ENCODE peak calls at places on chromosomes 11 and 22, in eight cellular contexts. One of them, this sample, is unnamed.

GRCh38 chr22:30681840-30682239 is 12.8 kb upstream of the OSBP2 start:
- DNase-seq in Daoy: no peak
- DNase-seq in HCT116: no peak
- DNase-seq in MCF 10A: no peak
- DNase-seq in NCI-H1417: no peak
- DNase-seq in foreskin fibroblast: no peak
- DNase-seq in retina: no peak
- DNase-seq in NCI-H2081 treated with DMSO at 0.1 percent for 48 hours: no peak
- DNase-seq in this sample: no peak

GRCh38 chr11:17839450-17839849 is 104.9 kb downstream of the KCNC1 start:
- DNase-seq in Daoy: no peak
- DNase-seq in HCT116: no peak
- DNase-seq in MCF 10A: no peak
- DNase-seq in NCI-H1417: no peak
- DNase-seq in foreskin fibroblast: no peak
- DNase-seq in retina: peak; percentile 22
- DNase-seq in NCI-H2081 treated with DMSO at 0.1 percent for 48 hours: no peak
- DNase-seq in this sample: no peak

GRCh38 chr11:71996946-71997345 is 1.8 kb upstream of the IL18BP start:
- DNase-seq in Daoy: no peak
- DNase-seq in HCT116: no peak
- DNase-seq in MCF 10A: no peak
- DNase-seq in NCI-H1417: no peak
- DNase-seq in foreskin fibroblast: no peak
- DNase-seq in retina: no peak
- DNase-seq in NCI-H2081 treated with DMSO at 0.1 percent for 48 hours: no peak
- DNase-seq in this sample: no peak

GRCh38 chr11:112605093-112605666 is 344.5 kb upstream of the PLET1 start:
- DNase-seq in Daoy: no peak
- DNase-seq in HCT116: no peak
- DNase-seq in MCF 10A: no peak
- DNase-seq in NCI-H1417: no peak
- DNase-seq in foreskin fibroblast: no peak
- DNase-seq in retina: no peak
- DNase-seq in NCI-H2081 treated with DMSO at 0.1 percent for 48 hours: no peak
- DNase-seq in this sample: no peak

GRCh38 chr11:6413791-6414231 is 5.1 kb downstream of the APBB1 start:
- DNase-seq in Daoy: no peak
- DNase-seq in HCT116: no peak
- DNase-seq in MCF 10A: no peak
- DNase-seq in NCI-H1417: no peak
- DNase-seq in foreskin fibroblast: no peak
- DNase-seq in retina: no peak
- DNase-seq in NCI-H2081 treated with DMSO at 0.1 percent for 48 hours: no peak
- DNase-seq in this sample: no peak

GRCh38 chr22:19708323-19709011 is 5.8 kb upstream of the SEPTIN5 start:
- DNase-seq in Daoy: no peak
- DNase-seq in HCT116: no peak
- DNase-seq in MCF 10A: no peak
- DNase-seq in NCI-H1417: no peak
- DNase-seq in foreskin fibroblast: no peak
- DNase-seq in retina: no peak
- DNase-seq in NCI-H2081 treated with DMSO at 0.1 percent for 48 hours: no peak
- DNase-seq in this sample: no peak

GRCh38 chr22:17267661-17268330 is 48.6 kb upstream of the ADA2 start:
- DNase-seq in Daoy: no peak
- DNase-seq in HCT116: no peak
- DNase-seq in MCF 10A: no peak
- DNase-seq in NCI-H1417: no peak
- DNase-seq in foreskin fibroblast: no peak
- DNase-seq in retina: no peak
- DNase-seq in NCI-H2081 treated with DMSO at 0.1 percent for 48 hours: no peak
- DNase-seq in this sample: no peak

GRCh38 chr22:23383491-23384450 is 196.3 kb downstream of the IGLL1 start:
- DNase-seq in Daoy: no peak
- DNase-seq in HCT116: no peak
- DNase-seq in MCF 10A: no peak
- DNase-seq in NCI-H1417: peak; percentile 57
- DNase-seq in foreskin fibroblast: no peak
- DNase-seq in retina: peak; percentile 82
- DNase-seq in NCI-H2081 treated with DMSO at 0.1 percent for 48 hours: no peak
- DNase-seq in this sample: no peak

This sample was measured in H4.